ENCODE peak calls at places on chromosomes 11 and 22, in five cellular contexts. One of them, this sample, is unnamed.

GRCh38 chr11:35352107-35352888 is 67.1 kb downstream of the SLC1A2 start:
- DNase-seq in mesendoderm: no peak
- DNase-seq in HT1080: peak
- DNase-seq in stimulated activated CD4-positive, alpha-beta T cell treated with anti-CD3 and anti-CD28 coated beads, Interleukin-2, amount 100 ng/mL, for 48 hours: no peak
- DNase-seq in HS-27A: no peak
- DNase-seq in this sample: no peak

GRCh38 chr11:75223954-75224643 is 16.5 kb upstream of the TPBGL start:
- DNase-seq in HS-27A: no peak
- DNase-seq in stimulated activated CD4-positive, alpha-beta T cell treated with anti-CD3 and anti-CD28 coated beads, Interleukin-2, amount 100 ng/mL, for 48 hours: no peak
- DNase-seq in mesendoderm: peak
- DNase-seq in HT1080: peak
- DNase-seq in this sample: no peak

GRCh38 chr11:108221401-108221800 is 1.0 kb downstream of the NPAT start:
- DNase-seq in HS-27A: no peak
- DNase-seq in HT1080: no peak
- DNase-seq in stimulated activated CD4-positive, alpha-beta T cell treated with anti-CD3 and anti-CD28 coated beads, Interleukin-2, amount 100 ng/mL, for 48 hours: no peak
- DNase-seq in mesendoderm: no peak
- DNase-seq in this sample: no peak

GRCh38 chr11:20962581-20962980 is 293.2 kb downstream of the NELL1 start:
- DNase-seq in HT1080: peak
- DNase-seq in mesendoderm: no peak
- DNase-seq in stimulated activated CD4-positive, alpha-beta T cell treated with anti-CD3 and anti-CD28 coated beads, Interleukin-2, amount 100 ng/mL, for 48 hours: no peak
- DNase-seq in HS-27A: no peak
- DNase-seq in this sample: no peak

GRCh38 chr11:92141159-92141558 is 83.5 kb upstream of the FAT3 start:
- DNase-seq in HT1080: no peak
- DNase-seq in HS-27A: no peak
- DNase-seq in mesendoderm: no peak
- DNase-seq in stimulated activated CD4-positive, alpha-beta T cell treated with anti-CD3 and anti-CD28 coated beads, Interleukin-2, amount 100 ng/mL, for 48 hours: no peak
- DNase-seq in this sample: no peak

GRCh38 chr11:73961321-73961720 is 10.5 kb downstream of the DNAJB13 start:
- DNase-seq in HS-27A: no peak
- DNase-seq in stimulated activated CD4-positive, alpha-beta T cell treated with anti-CD3 and anti-CD28 coated beads, Interleukin-2, amount 100 ng/mL, for 48 hours: no peak
- DNase-seq in mesendoderm: no peak
- DNase-seq in HT1080: no peak
- DNase-seq in this sample: no peak

GRCh38 chr11:82216927-82217570 is 516.6 kb downstream of the FAM181B start:
- DNase-seq in HT1080: no peak
- DNase-seq in mesendoderm: no peak
- DNase-seq in HS-27A: no peak
- DNase-seq in stimulated activated CD4-positive, alpha-beta T cell treated with anti-CD3 and anti-CD28 coated beads, Interleukin-2, amount 100 ng/mL, for 48 hours: no peak
- DNase-seq in this sample: no peak

GRCh38 chr11:11520231-11521015 is 101.4 kb downstream of the GALNT18 start:
- DNase-seq in HS-27A: no peak
- DNase-seq in stimulated activated CD4-positive, alpha-beta T cell treated with anti-CD3 and anti-CD28 coated beads, Interleukin-2, amount 100 ng/mL, for 48 hours: no peak
- DNase-seq in mesendoderm: no peak
- DNase-seq in HT1080: no peak
- DNase-seq in this sample: no peak

GRCh38 chr22:31230871-31231621 is 18.9 kb downstream of the LIMK2 start:
- DNase-seq in mesendoderm: peak
- DNase-seq in HS-27A: no peak
- DNase-seq in stimulated activated CD4-positive, alpha-beta T cell treated with anti-CD3 and anti-CD28 coated beads, Interleukin-2, amount 100 ng/mL, for 48 hours: no peak
- DNase-seq in HT1080: peak
- DNase-seq in this sample: peak

GRCh38 chr11:62726156-62727006 is 876 bp downstream of the HNRNPUL2 start:
- DNase-seq in mesendoderm: peak
- DNase-seq in HT1080: no peak
- DNase-seq in stimulated activated CD4-positive, alpha-beta T cell treated with anti-CD3 and anti-CD28 coated beads, Interleukin-2, amount 100 ng/mL, for 48 hours: no peak
- DNase-seq in HS-27A: no peak
- DNase-seq in this sample: no peak

GRCh38 chr11:29243616-29244015 is 773.2 kb downstream of the KCNA4 start:
- DNase-seq in HT1080: no peak
- DNase-seq in mesendoderm: no peak
- DNase-seq in stimulated activated CD4-positive, alpha-beta T cell treated with anti-CD3 and anti-CD28 coated beads, Interleukin-2, amount 100 ng/mL, for 48 hours: no peak
- DNase-seq in HS-27A: no peak
- DNase-seq in this sample: no peak

GRCh38 chr22:37704645-37705044 is 7.8 kb downstream of the TRIOBP start:
- DNase-seq in HS-27A: no peak
- DNase-seq in mesendoderm: no peak
- DNase-seq in stimulated activated CD4-positive, alpha-beta T cell treated with anti-CD3 and anti-CD28 coated beads, Interleukin-2, amount 100 ng/mL, for 48 hours: no peak
- DNase-seq in HT1080: no peak
- DNase-seq in this sample: no peak

GRCh38 chr11:44125598-44125997 is 30.1 kb downstream of the EXT2 start:
- DNase-seq in HT1080: no peak
- DNase-seq in stimulated activated CD4-positive, alpha-beta T cell treated with anti-CD3 and anti-CD28 coated beads, Interleukin-2, amount 100 ng/mL, for 48 hours: no peak
- DNase-seq in mesendoderm: no peak
- DNase-seq in HS-27A: no peak
- DNase-seq in this sample: no peak

GRCh38 chr11:73193251-73194033 is 24.6 kb upstream of the P2RY2 start:
- DNase-seq in HS-27A: no peak
- DNase-seq in HT1080: no peak
- DNase-seq in stimulated activated CD4-positive, alpha-beta T cell treated with anti-CD3 and anti-CD28 coated beads, Interleukin-2, amount 100 ng/mL, for 48 hours: no peak
- DNase-seq in mesendoderm: no peak
- DNase-seq in this sample: no peak

GRCh38 chr11:118691926-118692830 is 12.7 kb upstream of the TREH start:
- DNase-seq in HS-27A: no peak
- DNase-seq in stimulated activated CD4-positive, alpha-beta T cell treated with anti-CD3 and anti-CD28 coated beads, Interleukin-2, amount 100 ng/mL, for 48 hours: peak
- DNase-seq in HT1080: peak
- DNase-seq in mesendoderm: peak
- DNase-seq in this sample: no peak

GRCh38 chr22:38996105-38996504 is 14.0 kb downstream of the APOBEC3B start:
- DNase-seq in mesendoderm: no peak
- DNase-seq in HS-27A: no peak
- DNase-seq in HT1080: no peak
- DNase-seq in stimulated activated CD4-positive, alpha-beta T cell treated with anti-CD3 and anti-CD28 coated beads, Interleukin-2, amount 100 ng/mL, for 48 hours: no peak
- DNase-seq in this sample: no peak

GRCh38 chr22:35742342-35743100 is 24.8 kb downstream of the APOL5 start:
- DNase-seq in mesendoderm: peak
- DNase-seq in HS-27A: peak
- DNase-seq in HT1080: peak
- DNase-seq in stimulated activated CD4-positive, alpha-beta T cell treated with anti-CD3 and anti-CD28 coated beads, Interleukin-2, amount 100 ng/mL, for 48 hours: no peak
- DNase-seq in this sample: no peak

This sample was measured in Panc1.